ENCODE peak calls at places on chromosome 13, in eight cellular contexts. One of them, this sample, is unnamed.

GRCh38 chr13:111855016-111855590 is 211.8 kb upstream of the SOX1 start:
- DNase-seq in breast epithelium: no peak
- DNase-seq in transverse colon: no peak
- DNase-seq in GM23338: no peak
- DNase-seq in suprapubic skin: no peak
- DNase-seq in GM12891: no peak
- DNase-seq in K562: no peak
- DNase-seq in GM12892: no peak
- DNase-seq in this sample: no peak

GRCh38 chr13:72648513-72649065 is 78.8 kb downstream of the MZT1 start:
- DNase-seq in transverse colon: no peak
- DNase-seq in GM12892: no peak
- DNase-seq in breast epithelium: no peak
- DNase-seq in suprapubic skin: no peak
- DNase-seq in K562: no peak
- DNase-seq in GM23338: peak
- DNase-seq in GM12891: no peak
- DNase-seq in this sample: no peak

GRCh38 chr13:97716746-97717145 is 236.7 kb upstream of the IPO5 start:
- DNase-seq in GM12892: no peak
- DNase-seq in transverse colon: no peak
- DNase-seq in breast epithelium: no peak
- DNase-seq in GM23338: no peak
- DNase-seq in K562: no peak
- DNase-seq in suprapubic skin: no peak
- DNase-seq in GM12891: no peak
- DNase-seq in this sample: no peak

GRCh38 chr13:60759499-60759898 is 362.5 kb downstream of the TDRD3 start:
- DNase-seq in K562: no peak
- DNase-seq in GM12891: no peak
- DNase-seq in suprapubic skin: no peak
- DNase-seq in GM12892: no peak
- DNase-seq in GM23338: peak
- DNase-seq in transverse colon: no peak
- DNase-seq in breast epithelium: no peak
- DNase-seq in this sample: peak

GRCh38 chr13:80945328-80945727 is 604.4 kb upstream of the SPRY2 start:
- DNase-seq in GM12891: no peak
- DNase-seq in GM12892: no peak
- DNase-seq in suprapubic skin: no peak
- DNase-seq in GM23338: peak
- DNase-seq in transverse colon: no peak
- DNase-seq in K562: no peak
- DNase-seq in breast epithelium: no peak
- DNase-seq in this sample: no peak

GRCh38 chr13:111636804-111637203 is 316.4 kb downstream of the TEX29 start:
- DNase-seq in suprapubic skin: no peak
- DNase-seq in transverse colon: no peak
- DNase-seq in K562: no peak
- DNase-seq in GM23338: no peak
- DNase-seq in GM12891: no peak
- DNase-seq in breast epithelium: no peak
- DNase-seq in GM12892: no peak
- DNase-seq in this sample: no peak

GRCh38 chr13:26811636-26812035 is 51.0 kb upstream of the GPR12 start:
- DNase-seq in suprapubic skin: no peak
- DNase-seq in breast epithelium: no peak
- DNase-seq in transverse colon: no peak
- DNase-seq in GM12891: no peak
- DNase-seq in GM23338: no peak
- DNase-seq in K562: no peak
- DNase-seq in GM12892: no peak
- DNase-seq in this sample: no peak

GRCh38 chr13:30985637-30986205 is 53.3 kb downstream of the TEX26 start:
- DNase-seq in K562: no peak
- DNase-seq in breast epithelium: no peak
- DNase-seq in GM12892: no peak
- DNase-seq in GM12891: no peak
- DNase-seq in transverse colon: no peak
- DNase-seq in GM23338: no peak
- DNase-seq in suprapubic skin: no peak
- DNase-seq in this sample: no peak

GRCh38 chr13:62185631-62186256 is 770.1 kb upstream of the PCDH20 start:
- DNase-seq in K562: no peak
- DNase-seq in GM12891: no peak
- DNase-seq in transverse colon: no peak
- DNase-seq in breast epithelium: no peak
- DNase-seq in GM23338: peak
- DNase-seq in suprapubic skin: no peak
- DNase-seq in GM12892: no peak
- DNase-seq in this sample: no peak

GRCh38 chr13:40120781-40121180 is 465.3 kb downstream of the COG6 start:
- DNase-seq in GM12892: no peak
- DNase-seq in suprapubic skin: no peak
- DNase-seq in K562: no peak
- DNase-seq in GM23338: no peak
- DNase-seq in breast epithelium: no peak
- DNase-seq in transverse colon: no peak
- DNase-seq in GM12891: no peak
- DNase-seq in this sample: no peak

GRCh38 chr13:113452942-113453901 is at the start of gene ADPRHL1:
- DNase-seq in GM12891: no peak
- DNase-seq in suprapubic skin: no peak
- DNase-seq in GM12892: no peak
- DNase-seq in breast epithelium: no peak
- DNase-seq in transverse colon: no peak
- DNase-seq in GM23338: no peak
- DNase-seq in K562: no peak
- DNase-seq in this sample: peak

GRCh38 chr13:29507356-29507755 is 88.1 kb downstream of the SLC7A1 start:
- DNase-seq in suprapubic skin: no peak
- DNase-seq in K562: no peak
- DNase-seq in GM12892: no peak
- DNase-seq in GM23338: no peak
- DNase-seq in transverse colon: no peak
- DNase-seq in breast epithelium: no peak
- DNase-seq in GM12891: no peak
- DNase-seq in this sample: no peak

GRCh38 chr13:29993716-29994488 is 143.5 kb upstream of the UBL3 start:
- DNase-seq in GM23338: no peak
- DNase-seq in GM12892: no peak
- DNase-seq in breast epithelium: no peak
- DNase-seq in transverse colon: no peak
- DNase-seq in GM12891: no peak
- DNase-seq in K562: no peak
- DNase-seq in suprapubic skin: no peak
- DNase-seq in this sample: peak

GRCh38 chr13:73158851-73159250 is 100.0 kb downstream of the KLF5 start:
- DNase-seq in K562: no peak
- DNase-seq in breast epithelium: no peak
- DNase-seq in suprapubic skin: no peak
- DNase-seq in GM23338: no peak
- DNase-seq in GM12891: no peak
- DNase-seq in transverse colon: no peak
- DNase-seq in GM12892: no peak
- DNase-seq in this sample: no peak

GRCh38 chr13:92967923-92968322 is 258.7 kb upstream of the GPC6 start:
- DNase-seq in GM23338: peak
- DNase-seq in breast epithelium: no peak
- DNase-seq in GM12891: no peak
- DNase-seq in K562: no peak
- DNase-seq in suprapubic skin: no peak
- DNase-seq in transverse colon: no peak
- DNase-seq in GM12892: no peak
- DNase-seq in this sample: no peak

GRCh38 chr13:93200626-93201025 is 26.0 kb upstream of the GPC6 start:
- DNase-seq in K562: no peak
- DNase-seq in suprapubic skin: no peak
- DNase-seq in GM12892: no peak
- DNase-seq in transverse colon: no peak
- DNase-seq in breast epithelium: no peak
- DNase-seq in GM12891: no peak
- DNase-seq in GM23338: no peak
- DNase-seq in this sample: no peak

GRCh38 chr13:54750521-54750920 is 1721.9 kb downstream of the OLFM4 start:
- DNase-seq in GM12892: no peak
- DNase-seq in GM23338: no peak
- DNase-seq in breast epithelium: no peak
- DNase-seq in GM12891: no peak
- DNase-seq in K562: no peak
- DNase-seq in transverse colon: no peak
- DNase-seq in suprapubic skin: no peak
- DNase-seq in this sample: no peak

GRCh38 chr13:47226516-47226915 is 329.7 kb upstream of the HTR2A start:
- DNase-seq in K562: no peak
- DNase-seq in GM12891: no peak
- DNase-seq in suprapubic skin: no peak
- DNase-seq in GM23338: no peak
- DNase-seq in GM12892: no peak
- DNase-seq in transverse colon: no peak
- DNase-seq in breast epithelium: no peak
- DNase-seq in this sample: no peak

GRCh38 chr13:50527612-50528509 is 315.6 kb downstream of the DLEU7 start:
- DNase-seq in GM12892: no peak
- DNase-seq in breast epithelium: no peak
- DNase-seq in GM12891: no peak
- DNase-seq in K562: no peak
- DNase-seq in GM23338: no peak
- DNase-seq in suprapubic skin: no peak
- DNase-seq in transverse colon: no peak
- DNase-seq in this sample: no peak

GRCh38 chr13:34507630-34508029 is 434.4 kb upstream of the NBEA start:
- DNase-seq in GM12891: no peak
- DNase-seq in K562: no peak
- DNase-seq in breast epithelium: no peak
- DNase-seq in GM12892: no peak
- DNase-seq in transverse colon: no peak
- DNase-seq in GM23338: no peak
- DNase-seq in suprapubic skin: no peak
- DNase-seq in this sample: no peak

GRCh38 chr13:34502621-34503020 is 439.4 kb upstream of the NBEA start:
- DNase-seq in GM12892: no peak
- DNase-seq in suprapubic skin: no peak
- DNase-seq in breast epithelium: no peak
- DNase-seq in GM23338: no peak
- DNase-seq in K562: no peak
- DNase-seq in transverse colon: no peak
- DNase-seq in GM12891: no peak
- DNase-seq in this sample: no peak

GRCh38 chr13:34502011-34502410 is 440.1 kb upstream of the NBEA start:
- DNase-seq in suprapubic skin: no peak
- DNase-seq in GM12892: no peak
- DNase-seq in GM12891: no peak
- DNase-seq in breast epithelium: no peak
- DNase-seq in transverse colon: no peak
- DNase-seq in GM23338: no peak
- DNase-seq in K562: no peak
- DNase-seq in this sample: no peak

GRCh38 chr13:34506796-34507195 is 435.3 kb upstream of the NBEA start:
- DNase-seq in GM12891: no peak
- DNase-seq in K562: no peak
- DNase-seq in suprapubic skin: no peak
- DNase-seq in transverse colon: no peak
- DNase-seq in breast epithelium: no peak
- DNase-seq in GM23338: no peak
- DNase-seq in GM12892: no peak
- DNase-seq in this sample: no peak
- TF ChIP-seq POLR2AphosphoS5 in GM12891: no peak
- TF ChIP-seq POLR2AphosphoS5 in K562: no peak
- TF ChIP-seq POLR2AphosphoS5 in suprapubic skin: no peak
- TF ChIP-seq POLR2AphosphoS5 in transverse colon: no peak
- TF ChIP-seq POLR2AphosphoS5 in breast epithelium: no peak
- TF ChIP-seq POLR2AphosphoS5 in GM23338: no peak
- TF ChIP-seq POLR2AphosphoS5 in GM12892: no peak
- TF ChIP-seq POLR2AphosphoS5 in this sample: no peak

GRCh38 chr13:43279696-43280095 is 256.3 kb downstream of the DNAJC15 start:
- DNase-seq in GM23338: no peak
- DNase-seq in GM12891: no peak
- DNase-seq in breast epithelium: no peak
- DNase-seq in transverse colon: no peak
- DNase-seq in K562: no peak
- DNase-seq in GM12892: no peak
- DNase-seq in suprapubic skin: no peak
- DNase-seq in this sample: no peak
- TF ChIP-seq POLR2AphosphoS5 in GM23338: no peak
- TF ChIP-seq POLR2AphosphoS5 in GM12891: no peak
- TF ChIP-seq POLR2AphosphoS5 in breast epithelium: no peak
- TF ChIP-seq POLR2AphosphoS5 in transverse colon: no peak
- TF ChIP-seq POLR2AphosphoS5 in K562: no peak
- TF ChIP-seq POLR2AphosphoS5 in GM12892: no peak
- TF ChIP-seq POLR2AphosphoS5 in suprapubic skin: no peak
- TF ChIP-seq POLR2AphosphoS5 in this sample: no peak

DNA sequence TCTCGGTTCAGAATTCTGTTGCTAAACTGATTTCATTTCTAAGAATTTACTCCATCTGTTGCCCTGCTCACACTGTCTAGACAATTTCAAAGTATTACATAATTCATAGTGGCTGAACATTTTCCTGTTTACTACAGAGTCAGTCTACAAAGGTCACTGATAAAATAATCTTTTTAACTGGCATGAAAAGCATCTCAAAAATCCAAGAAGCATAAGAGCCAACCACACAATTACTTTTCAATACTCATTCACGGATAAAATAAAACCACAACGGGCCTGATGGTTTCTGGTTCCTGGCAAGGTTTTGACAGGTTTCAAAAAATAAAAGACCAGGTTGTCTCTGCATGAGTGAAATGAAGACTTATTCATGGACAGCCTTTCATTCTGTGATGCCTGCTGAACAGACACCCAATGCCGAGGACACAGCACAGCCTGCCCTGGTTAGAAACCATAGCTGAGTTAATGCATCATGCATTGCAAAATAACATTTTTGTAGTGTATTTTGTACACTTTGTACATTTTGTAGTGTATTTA is 88.6 kb upstream of the IRS2 start:
- DNase-seq in K562: no peak
- DNase-seq in GM12892: no peak
- DNase-seq in GM12891: no peak
- DNase-seq in breast epithelium: no peak
- DNase-seq in transverse colon: no peak
- DNase-seq in suprapubic skin: no peak
- DNase-seq in GM23338: no peak
- DNase-seq in this sample: no peak
- TF ChIP-seq POLR2AphosphoS5 in K562: no peak
- TF ChIP-seq POLR2AphosphoS5 in GM12892: no peak
- TF ChIP-seq POLR2AphosphoS5 in GM12891: no peak
- TF ChIP-seq POLR2AphosphoS5 in breast epithelium: no peak
- TF ChIP-seq POLR2AphosphoS5 in transverse colon: no peak
- TF ChIP-seq POLR2AphosphoS5 in suprapubic skin: no peak
- TF ChIP-seq POLR2AphosphoS5 in GM23338: no peak
- TF ChIP-seq POLR2AphosphoS5 in this sample: no peak

DNA sequence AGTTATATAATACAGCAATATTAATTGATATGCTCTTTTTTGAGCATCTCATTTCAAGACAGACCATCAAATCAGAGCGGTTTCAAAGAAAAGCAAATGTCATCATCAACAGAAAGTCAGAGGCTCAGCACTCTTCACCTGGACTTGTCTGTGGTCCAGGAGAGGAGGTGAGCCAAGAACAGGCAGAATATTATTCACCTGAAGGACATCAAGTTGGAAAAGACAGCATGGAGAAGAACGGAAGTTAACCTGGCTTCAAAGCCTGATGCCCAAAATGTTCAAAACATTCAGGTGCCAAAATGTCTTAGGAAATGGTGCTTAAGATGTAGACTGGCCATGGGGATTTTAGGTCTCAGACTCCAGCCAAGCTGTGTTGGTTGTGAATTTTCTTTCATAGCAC is 40.7 kb downstream of the FGF14 start:
- DNase-seq in K562: no peak
- DNase-seq in GM12891: no peak
- DNase-seq in GM23338: no peak
- DNase-seq in transverse colon: no peak
- DNase-seq in breast epithelium: no peak
- DNase-seq in GM12892: no peak
- DNase-seq in suprapubic skin: no peak
- DNase-seq in this sample: no peak
- TF ChIP-seq POLR2AphosphoS5 in K562: no peak
- TF ChIP-seq POLR2AphosphoS5 in GM12891: no peak
- TF ChIP-seq POLR2AphosphoS5 in GM23338: no peak
- TF ChIP-seq POLR2AphosphoS5 in transverse colon: no peak
- TF ChIP-seq POLR2AphosphoS5 in breast epithelium: no peak
- TF ChIP-seq POLR2AphosphoS5 in GM12892: no peak
- TF ChIP-seq POLR2AphosphoS5 in suprapubic skin: no peak
- TF ChIP-seq POLR2AphosphoS5 in this sample: no peak